ENCODE peak calls at places on chromosomes 16 and 17, in seven cellular contexts. One of them, this sample, is unnamed.

GRCh38 chr17:42407289-42407836 is 15.7 kb downstream of the CAVIN1 start:
- DNase-seq in fibroblast of the aortic adventitia: peak
- DNase-seq in NCI-H460: no peak
- DNase-seq in T-helper 2 cell: no peak
- DNase-seq in stimulated activated CD4-positive, alpha-beta T cell treated with anti-CD3 and anti-CD28 coated beads, Interleukin-4, amount 100 ng/mL, for 4 hours: peak
- DNase-seq in cardiac fibroblast: peak
- DNase-seq in ELR: peak
- DNase-seq in this sample: peak

GRCh38 chr16:2531696-2532493 is 687 bp upstream of the CEMP1 start:
- DNase-seq in fibroblast of the aortic adventitia: peak
- DNase-seq in NCI-H460: peak
- DNase-seq in T-helper 2 cell: peak
- DNase-seq in stimulated activated CD4-positive, alpha-beta T cell treated with anti-CD3 and anti-CD28 coated beads, Interleukin-4, amount 100 ng/mL, for 4 hours: peak
- DNase-seq in cardiac fibroblast: peak
- DNase-seq in ELR: peak
- DNase-seq in this sample: peak

GRCh38 chr16:21075252-21075651 is 75.4 kb downstream of the DNAH3 start:
- DNase-seq in fibroblast of the aortic adventitia: peak
- DNase-seq in NCI-H460: no peak
- DNase-seq in T-helper 2 cell: no peak
- DNase-seq in stimulated activated CD4-positive, alpha-beta T cell treated with anti-CD3 and anti-CD28 coated beads, Interleukin-4, amount 100 ng/mL, for 4 hours: no peak
- DNase-seq in cardiac fibroblast: no peak
- DNase-seq in ELR: no peak
- DNase-seq in this sample: no peak

GRCh38 chr16:55711959-55712876 is 56.4 kb downstream of the SLC6A2 start:
- DNase-seq in fibroblast of the aortic adventitia: peak
- DNase-seq in NCI-H460: peak
- DNase-seq in T-helper 2 cell: no peak
- DNase-seq in stimulated activated CD4-positive, alpha-beta T cell treated with anti-CD3 and anti-CD28 coated beads, Interleukin-4, amount 100 ng/mL, for 4 hours: peak
- DNase-seq in cardiac fibroblast: peak
- DNase-seq in ELR: peak
- DNase-seq in this sample: no peak

GRCh38 chr17:44115585-44116415 is 7.6 kb downstream of the HDAC5 start:
- DNase-seq in fibroblast of the aortic adventitia: peak
- DNase-seq in NCI-H460: peak
- DNase-seq in T-helper 2 cell: no peak
- DNase-seq in stimulated activated CD4-positive, alpha-beta T cell treated with anti-CD3 and anti-CD28 coated beads, Interleukin-4, amount 100 ng/mL, for 4 hours: no peak
- DNase-seq in cardiac fibroblast: peak
- DNase-seq in ELR: peak
- DNase-seq in this sample: no peak

GRCh38 chr16:4796982-4797804 is 2.0 kb downstream of the SMIM22 start:
- DNase-seq in fibroblast of the aortic adventitia: no peak
- DNase-seq in NCI-H460: no peak
- DNase-seq in T-helper 2 cell: no peak
- DNase-seq in stimulated activated CD4-positive, alpha-beta T cell treated with anti-CD3 and anti-CD28 coated beads, Interleukin-4, amount 100 ng/mL, for 4 hours: no peak
- DNase-seq in cardiac fibroblast: no peak
- DNase-seq in ELR: no peak
- DNase-seq in this sample: no peak

GRCh38 chr17:20223808-20224328 is 214.7 kb downstream of the SPECC1 start:
- DNase-seq in fibroblast of the aortic adventitia: peak
- DNase-seq in NCI-H460: no peak
- DNase-seq in T-helper 2 cell: no peak
- DNase-seq in stimulated activated CD4-positive, alpha-beta T cell treated with anti-CD3 and anti-CD28 coated beads, Interleukin-4, amount 100 ng/mL, for 4 hours: no peak
- DNase-seq in cardiac fibroblast: no peak
- DNase-seq in ELR: peak
- DNase-seq in this sample: no peak

GRCh38 chr17:54899201-54899600 is 1.5 kb upstream of the TOM1L1 start:
- DNase-seq in fibroblast of the aortic adventitia: no peak
- DNase-seq in NCI-H460: no peak
- DNase-seq in T-helper 2 cell: no peak
- DNase-seq in stimulated activated CD4-positive, alpha-beta T cell treated with anti-CD3 and anti-CD28 coated beads, Interleukin-4, amount 100 ng/mL, for 4 hours: no peak
- DNase-seq in cardiac fibroblast: no peak
- DNase-seq in ELR: no peak
- DNase-seq in this sample: no peak

GRCh38 chr16:88970539-88971065 is 6.4 kb downstream of the CBFA2T3 start:
- DNase-seq in fibroblast of the aortic adventitia: no peak
- DNase-seq in NCI-H460: no peak
- DNase-seq in T-helper 2 cell: no peak
- DNase-seq in stimulated activated CD4-positive, alpha-beta T cell treated with anti-CD3 and anti-CD28 coated beads, Interleukin-4, amount 100 ng/mL, for 4 hours: no peak
- DNase-seq in cardiac fibroblast: no peak
- DNase-seq in ELR: no peak
- DNase-seq in this sample: no peak

GRCh38 chr17:40501499-40501911 is at the start of gene TNS4:
- DNase-seq in fibroblast of the aortic adventitia: no peak
- DNase-seq in NCI-H460: no peak
- DNase-seq in T-helper 2 cell: no peak
- DNase-seq in stimulated activated CD4-positive, alpha-beta T cell treated with anti-CD3 and anti-CD28 coated beads, Interleukin-4, amount 100 ng/mL, for 4 hours: no peak
- DNase-seq in cardiac fibroblast: no peak
- DNase-seq in ELR: no peak
- DNase-seq in this sample: peak

GRCh38 chr16:70468776-70469525 is 14.6 kb downstream of the FCSK start:
- DNase-seq in fibroblast of the aortic adventitia: no peak
- DNase-seq in NCI-H460: no peak
- DNase-seq in T-helper 2 cell: no peak
- DNase-seq in stimulated activated CD4-positive, alpha-beta T cell treated with anti-CD3 and anti-CD28 coated beads, Interleukin-4, amount 100 ng/mL, for 4 hours: no peak
- DNase-seq in cardiac fibroblast: no peak
- DNase-seq in ELR: no peak
- DNase-seq in this sample: peak

GRCh38 chr16:19417640-19418039 is at the start of gene TMC5:
- DNase-seq in fibroblast of the aortic adventitia: no peak
- DNase-seq in NCI-H460: no peak
- DNase-seq in T-helper 2 cell: no peak
- DNase-seq in stimulated activated CD4-positive, alpha-beta T cell treated with anti-CD3 and anti-CD28 coated beads, Interleukin-4, amount 100 ng/mL, for 4 hours: no peak
- DNase-seq in cardiac fibroblast: no peak
- DNase-seq in ELR: no peak
- DNase-seq in this sample: no peak

GRCh38 chr17:2071421-2072281 is 16.7 kb downstream of the HIC1 start:
- DNase-seq in fibroblast of the aortic adventitia: no peak
- DNase-seq in NCI-H460: no peak
- DNase-seq in T-helper 2 cell: no peak
- DNase-seq in stimulated activated CD4-positive, alpha-beta T cell treated with anti-CD3 and anti-CD28 coated beads, Interleukin-4, amount 100 ng/mL, for 4 hours: no peak
- DNase-seq in cardiac fibroblast: peak
- DNase-seq in ELR: peak
- DNase-seq in this sample: peak

This sample was measured in posterior vena cava.